ENCODE peak calls at places on chromosomes 6 and 20, in four cellular contexts. C, I, H and V are unnamed samples.

GRCh38 chr6:67594366-67594765 is 1040.7 kb upstream of the ADGRB3 start:
- DNase-seq in H (no peak), I (no peak), C (no peak), V (no peak)

GRCh38 chr6:97215157-97215769 is 67.8 kb downstream of the MMS22L start:
- DNase-seq in C (no peak), I (peak), H (peak), V (peak)

GRCh38 chr6:146543211-146543939 is at the start of gene RAB32:
- DNase-seq in I (peak), C (no peak), H (peak), V (peak)

GRCh38 chr6:169495601-169496000 is 206.2 kb downstream of the WDR27 start:
- DNase-seq in I (no peak), C (no peak), H (no peak), V (no peak)

GRCh38 chr6:89961481-89961880 is 67.2 kb downstream of the GJA10 start:
- DNase-seq in I (no peak), C (no peak), H (no peak), V (no peak)

GRCh38 chr6:160015778-160016684 is 47.1 kb downstream of the IGF2R start:
- DNase-seq in I (no peak), C (no peak), H (no peak), V (no peak)

GRCh38 chr6:159267165-159267564 is 98.0 kb downstream of the FNDC1 start:
- DNase-seq in H (no peak), I (peak), C (no peak), V (peak)

GRCh38 chr20:56626367-56627121 is 2.6 kb upstream of the TFAP2C start:
- DNase-seq in C (no peak), I (peak), H (no peak), V (no peak)

GRCh38 chr6:143958839-143959399 is 49.1 kb downstream of the PLAGL1 start:
- DNase-seq in I (no peak), H (peak), C (no peak), V (no peak)

GRCh38 chr20:361562-361961 is 14.7 kb downstream of the NRSN2 start:
- DNase-seq in H (no peak), C (no peak), I (no peak), V (no peak)

GRCh38 chr6:1381397-1382330 is 7.7 kb upstream of the FOXF2 start:
- DNase-seq in H (no peak), C (no peak), I (peak), V (peak)

GRCh38 chr6:31740397-31741223 is 805 bp downstream of the MSH5 start:
- DNase-seq in I (peak), H (no peak), C (no peak), V (peak)

GRCh38 chr6:150566486-150566885 is 33.2 kb upstream of the PLEKHG1 start:
- DNase-seq in H (no peak), C (no peak), I (no peak), V (no peak)

GRCh38 chr6:139380611-139381010 is 6.2 kb upstream of the CITED2 start:
- DNase-seq in H (no peak), C (no peak), I (no peak), V (no peak)
- TF ChIP-seq TARDBP in H (no peak), C (no peak), I (no peak), V (no peak)

GRCh38 chr6:25028346-25028745 is 92.6 kb upstream of the RIPOR2 start:
- DNase-seq in H (no peak), C (no peak), I (no peak), V (no peak)

GRCh38 chr6:25025248-25025918 is 89.6 kb upstream of the RIPOR2 start:
- DNase-seq in H (no peak), I (peak), C (no peak), V (no peak)

GRCh38 chr6:25026723-25027122 is 91.0 kb upstream of the RIPOR2 start:
- DNase-seq in I (no peak), C (no peak), H (no peak), V (no peak)

GRCh38 chr6:25025919-25026301 is 90.2 kb upstream of the RIPOR2 start:
- DNase-seq in H (no peak), I (no peak), C (no peak), V (no peak)

DNA sequence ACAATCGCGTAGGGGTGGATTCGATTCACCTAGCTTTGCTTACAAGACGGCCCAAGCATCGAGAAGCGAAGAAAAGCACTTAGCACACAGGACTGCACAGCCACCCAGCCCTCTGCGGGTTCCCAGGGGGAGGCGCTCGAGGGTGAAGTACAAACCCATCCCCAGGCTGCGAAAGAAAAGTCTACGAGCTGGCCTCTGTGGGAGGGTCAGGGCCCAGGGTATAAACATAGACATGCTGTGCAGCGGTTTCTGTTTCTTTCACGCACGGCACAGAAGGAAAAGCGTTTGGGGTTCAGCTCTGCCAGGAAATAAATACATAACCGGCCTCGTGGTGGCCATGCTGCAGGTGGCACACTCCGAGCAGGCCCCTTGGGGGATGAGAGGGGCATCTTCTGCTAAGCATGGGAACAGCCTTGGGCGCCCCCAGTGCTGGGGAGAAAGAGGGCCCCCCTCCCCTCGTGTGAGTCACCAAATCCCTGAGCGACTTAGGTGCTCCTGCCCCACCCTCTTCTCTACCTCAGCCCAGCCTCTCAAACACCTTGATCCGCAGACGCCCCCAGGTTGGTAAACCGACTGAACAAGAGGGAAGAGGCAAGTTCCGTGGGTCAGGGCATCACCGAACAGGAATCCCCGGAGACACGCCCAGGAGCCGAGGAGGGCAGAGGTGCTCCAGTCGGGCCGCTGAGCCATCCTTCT is 91.6 kb upstream of the RIPOR2 start:
- DNase-seq in C (peak), I (peak), H (no peak), V (no peak)
- TF ChIP-seq SP1 in C (no peak), I (no peak), H (no peak), V (no peak)

DNA sequence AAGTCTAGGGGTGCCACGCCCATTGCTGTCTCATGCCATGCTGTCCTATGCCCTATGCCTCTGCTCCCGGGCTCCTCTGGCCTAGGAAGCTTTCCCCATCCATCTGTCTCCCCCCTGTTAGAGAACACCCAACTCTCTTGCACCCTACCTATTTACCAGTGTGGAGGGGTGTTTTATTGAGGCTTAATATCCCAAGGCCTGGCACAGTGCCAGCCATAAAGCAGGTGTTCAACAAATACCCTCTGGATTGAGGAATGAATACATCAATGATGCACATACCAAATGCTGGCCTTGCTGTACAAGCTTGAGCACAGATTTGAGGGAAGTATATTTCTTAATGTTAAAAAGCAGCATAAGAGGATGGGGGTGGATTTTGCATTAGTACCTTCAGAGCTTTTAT is 38.3 kb downstream of the METTL24 start:
- DNase-seq in C (no peak), H (no peak), I (no peak), V (no peak)
- TF ChIP-seq TARDBP in C (no peak), H (no peak), I (no peak), V (no peak)

GRCh38 chr6:26195924-26196845 is 109.0 kb downstream of the HFE start:
- DNase-seq in I (peak), C (no peak), H (peak), V (no peak)
- TF ChIP-seq SP1 in I (no peak), C (no peak), H (no peak), V (no peak)

DNA sequence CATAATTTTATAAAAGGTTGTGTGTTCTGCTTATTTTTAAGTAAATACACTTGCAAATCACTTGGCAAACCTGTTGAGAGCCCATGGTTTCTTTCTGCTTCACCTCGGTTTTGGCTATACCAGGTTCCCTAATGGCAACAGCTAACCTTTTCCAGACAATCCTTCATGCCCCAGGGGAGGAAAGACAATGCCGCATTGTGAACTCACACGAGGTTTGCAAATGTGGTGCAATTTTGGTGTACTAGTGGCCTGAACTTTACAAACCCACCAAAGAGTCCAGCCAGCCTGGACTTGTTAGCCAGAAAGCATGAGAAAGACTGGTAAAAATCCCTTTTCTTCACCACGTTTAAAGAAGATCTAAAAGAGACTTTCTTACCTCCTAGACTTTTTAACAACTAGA is 84.8 kb upstream of the SOX4 start:
- DNase-seq in H (peak), I (no peak), C (no peak), V (no peak)
- TF ChIP-seq TARDBP in H (no peak), I (no peak), C (no peak), V (no peak)

DNA sequence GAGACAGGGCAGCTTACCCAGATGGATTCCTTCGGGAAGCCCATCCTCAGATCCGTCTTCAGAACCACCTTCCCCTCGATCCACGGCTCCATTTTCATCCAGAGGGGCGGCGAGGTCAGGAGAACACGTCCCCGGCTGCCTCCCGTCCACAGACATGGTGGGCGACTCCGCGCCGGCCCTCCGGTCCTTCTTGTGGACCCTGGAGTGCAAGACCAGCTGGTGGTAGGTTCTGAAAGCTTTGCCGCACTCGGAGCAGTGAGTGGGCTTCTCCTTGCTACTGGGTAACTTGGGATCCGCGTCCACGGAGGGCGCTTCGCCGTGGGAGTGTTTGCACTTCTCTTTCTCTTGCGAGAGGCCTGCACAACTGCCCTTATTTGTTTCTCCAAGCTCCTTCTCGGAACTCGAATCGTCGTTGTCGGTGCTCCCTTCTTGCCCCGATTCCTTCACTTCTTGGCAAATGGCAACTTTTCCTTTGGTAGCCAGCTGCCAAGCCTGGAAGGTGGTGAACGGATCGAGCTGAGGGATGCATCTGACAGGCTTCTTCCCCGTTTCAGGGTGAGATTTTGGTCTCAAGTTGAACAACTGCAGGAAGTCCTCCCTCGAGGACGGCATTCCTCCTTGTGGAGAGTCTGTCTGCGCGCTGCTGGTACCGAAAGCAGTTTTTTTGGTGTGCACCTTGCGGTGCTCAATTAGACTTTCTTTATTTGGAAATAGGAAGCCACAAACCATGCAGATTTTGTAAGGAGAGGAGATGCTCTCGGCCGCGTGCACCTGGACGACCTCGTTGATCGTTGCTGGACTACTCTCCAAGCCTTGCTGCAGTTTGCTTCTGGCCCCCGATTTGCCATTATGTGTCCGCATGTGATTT is 12.0 kb downstream of the ZNF217 start:
- DNase-seq in I (no peak), H (no peak), C (no peak), V (no peak)
- TF ChIP-seq SP1 in I (no peak), H (no peak), C (no peak), V (no peak)

GRCh38 chr20:5504061-5504739 is 187.4 kb upstream of the PROKR2 start:
- DNase-seq in H (peak), I (peak), C (no peak), V (no peak)
- TF ChIP-seq TARDBP in H (no peak), I (no peak), C (no peak), V (no peak)

GRCh38 chr20:50636601-50637539 is 54.5 kb downstream of the RIPOR3 start:
- DNase-seq in C (no peak), I (peak), H (peak), V (no peak)
- TF ChIP-seq SP1 in C (no peak), I (no peak), H (no peak), V (no peak)